ENCODE peak calls at places on chromosomes 13 and 19, in five cellular contexts. E is ACHN; P is midbrain; Y is stimulated activated CD8-positive, alpha-beta memory T cell treated with anti-CD3 and anti-CD28 coated beads, Interleukin-2, amount 100 ng/mL, for 48 hours; M is AG09309. B is an unnamed sample.

GRCh38 chr19:36003284-36003683 is 5.3 kb downstream of the SYNE4 start:
- DNase-seq in E (no peak), M (no peak), P (no peak), Y (no peak), B (no peak)

GRCh38 chr13:77038907-77039470 is 12.0 kb upstream of the FBXL3 start:
- DNase-seq in Y (no peak), P (no peak), E (no peak), M (no peak), B (no peak)

GRCh38 chr19:52967772-52968171 is 5.1 kb upstream of the ZNF816 start:
- DNase-seq in Y (no peak), M (no peak), E (no peak), P (no peak), B (no peak)

GRCh38 chr13:43852923-43853404 is 26.6 kb downstream of the CCDC122 start:
- DNase-seq in E (no peak), P (no peak), M (no peak), Y (no peak), B (no peak)

GRCh38 chr13:39858794-39859193 is 203.3 kb downstream of the COG6 start:
- DNase-seq in M (no peak), P (no peak), Y (no peak), E (no peak), B (no peak)

GRCh38 chr19:29315566-29315965 is 102.6 kb upstream of the UQCRFS1 start:
- DNase-seq in Y (no peak), M (no peak), E (no peak), P (no peak), B (no peak)

GRCh38 chr19:46537136-46538097 is 41.8 kb upstream of the PNMA8B start:
- DNase-seq in E (peak), Y (peak), P (peak), M (no peak), B (peak)

GRCh38 chr13:74977498-74977897 is 504.5 kb downstream of the TBC1D4 start:
- DNase-seq in Y (no peak), E (no peak), P (peak), M (no peak), B (no peak)

GRCh38 chr19:13881692-13882418 is 4.9 kb downstream of the NANOS3 start:
- DNase-seq in Y (no peak), M (no peak), P (no peak), E (no peak), B (no peak)

GRCh38 chr19:2600914-2601870 is 101.3 kb downstream of the GNG7 start:
- DNase-seq in P (no peak), Y (no peak), M (no peak), E (no peak), B (no peak)

GRCh38 chr13:110616103-110617101 is 1.1 kb downstream of the NAXD start:
- DNase-seq in P (no peak), E (peak), M (no peak), Y (peak), B (peak)

GRCh38 chr13:78750735-78751134 is 91.8 kb upstream of the OBI1 start:
- DNase-seq in M (no peak), Y (no peak), E (no peak), P (no peak), B (no peak)

GRCh38 chr13:41061914-41062837 is 867 bp downstream of the WBP4 start:
- DNase-seq in Y (no peak), M (peak), E (peak), P (peak), B (no peak)

GRCh38 chr19:10269333-10270179 is 1.4 kb upstream of the ICAM1 start:
- DNase-seq in E (peak), P (peak), M (no peak), Y (peak), B (peak)

GRCh38 chr19:44974809-44975347 is 19.7 kb downstream of the CLPTM1 start:
- DNase-seq in E (no peak), M (no peak), P (no peak), Y (no peak), B (no peak)

GRCh38 chr13:105655046-105655445 is 880.4 kb downstream of the EFNB2 start:
- DNase-seq in M (peak), E (peak), P (no peak), Y (no peak), B (no peak)

GRCh38 chr19:11067356-11068113 is 21.7 kb upstream of the LDLR start:
- DNase-seq in P (no peak), Y (no peak), M (no peak), E (no peak), B (no peak)

GRCh38 chr13:101706651-101707050 is 254.2 kb downstream of the ITGBL1 start:
- DNase-seq in M (peak), Y (no peak), P (no peak), E (peak), B (no peak)

GRCh38 chr19:38841787-38842438 is 7.9 kb downstream of the HNRNPL start:
- DNase-seq in P (no peak), E (no peak), Y (no peak), M (no peak), B (no peak)

GRCh38 chr13:106471957-106472543 is 63.4 kb downstream of the EFNB2 start:
- DNase-seq in Y (no peak), E (peak), P (no peak), M (peak), B (no peak)